ENCODE peak calls at places on chromosomes 2 and 18, in five cellular contexts. X, G, L, K and A are unnamed samples.

GRCh38 chr2:112181571-112182290 is 43.5 kb downstream of the FBLN7 start:
- DNase-seq in X (no peak), G (no peak), L (no peak), K (no peak), A (no peak)

GRCh38 chr2:118047273-118047898 is 33.5 kb upstream of the CCDC93 start:
- DNase-seq in X (peak), G (peak), L (no peak), K (no peak), A (no peak)

GRCh38 chr2:120150040-120150482 is 73.1 kb downstream of the TMEM185B start:
- DNase-seq in X (no peak), G (peak), L (no peak), K (no peak), A (no peak)

GRCh38 chr2:149562304-149562703 is 25.3 kb downstream of the MMADHC start:
- DNase-seq in X (no peak), G (peak), L (no peak), K (peak), A (no peak)

GRCh38 chr2:72263781-72264060 is 116.1 kb upstream of the CYP26B1 start:
- DNase-seq in X (no peak), G (no peak), L (no peak), K (no peak), A (no peak)

GRCh38 chr2:61660511-61661388 is 122.6 kb upstream of the XPO1 start:
- DNase-seq in X (no peak), G (peak), L (no peak), K (no peak), A (no peak)

GRCh38 chr18:61943175-61943964 is 50.6 kb upstream of the RNF152 start:
- DNase-seq in X (peak), G (peak), L (no peak), K (no peak), A (no peak)

GRCh38 chr2:174682578-174683391 is 81.5 kb downstream of the CHRNA1 start:
- DNase-seq in X (no peak), G (peak), L (no peak), K (no peak), A (no peak)

GRCh38 chr2:191845248-191845715 is 1.6 kb downstream of the CAVIN2 start:
- DNase-seq in X (no peak), G (peak), L (no peak), K (no peak), A (no peak)

GRCh38 chr2:112542974-112543760 is 902 bp downstream of the POLR1B start:
- DNase-seq in X (peak), G (peak), L (no peak), K (peak), A (peak)

GRCh38 chr2:7867858-7868257 is 814.0 kb upstream of the ID2 start:
- DNase-seq in X (no peak), G (no peak), L (no peak), K (no peak), A (peak)

GRCh38 chr2:218081695-218082094 is 12.6 kb downstream of the RUFY4 start:
- DNase-seq in X (peak), G (peak), L (peak), K (peak), A (no peak)

GRCh38 chr2:58788402-58788801 is 547.3 kb upstream of the FANCL start:
- DNase-seq in X (no peak), G (no peak), L (no peak), K (peak), A (no peak)

GRCh38 chr2:236879416-236879963 is 206.2 kb upstream of the COPS8 start:
- DNase-seq in X (no peak), G (no peak), L (no peak), K (no peak), A (no peak)

GRCh38 chr2:65300772-65301711 is 73.4 kb downstream of the ACTR2 start:
- DNase-seq in X (peak), G (peak), L (peak), K (no peak), A (no peak)

GRCh38 chr18:22102948-22103663 is 66.3 kb upstream of the GATA6 start:
- DNase-seq in X (no peak), G (no peak), L (no peak), K (no peak), A (no peak)

GRCh38 chr18:12327510-12328178 is 19.6 kb downstream of the TUBB6 start:
- DNase-seq in X (peak), G (peak), L (no peak), K (no peak), A (peak)

GRCh38 chr18:79402977-79403722 is 7.4 kb downstream of the NFATC1 start:
- DNase-seq in X (no peak), G (peak), L (no peak), K (no peak), A (peak)

GRCh38 chr18:78975282-78975681 is 4.3 kb upstream of the SALL3 start:
- DNase-seq in X (no peak), G (no peak), L (no peak), K (no peak), A (no peak)

GRCh38 chr2:147469471-147469870 is 375.4 kb upstream of the ACVR2A start:
- DNase-seq in X (no peak), G (no peak), L (no peak), K (no peak), A (no peak)

GRCh38 chr2:239225921-239226561 is 174.8 kb downstream of the HDAC4 start:
- DNase-seq in X (peak), G (peak), L (peak), K (no peak), A (no peak)